ENCODE peak calls at places on chromosomes 1 and 21, in four cellular contexts. E is ovary, N is IMR-90, H is transverse colon. R is an unnamed sample.

GRCh38 chr1:70667771-70668170 is 256.7 kb downstream of the CTH start:
- DNase-seq in H (no peak), E (no peak), N (no peak), R (no peak)

GRCh38 chr1:7207875-7208646 is 422.8 kb downstream of the CAMTA1 start:
- DNase-seq in N (peak), H (peak), E (no peak), R (peak)

GRCh38 chr1:200512191-200512590 is 102.4 kb upstream of the ZNF281 start:
- DNase-seq in N (peak), E (no peak), H (no peak), R (no peak)

GRCh38 chr1:200625381-200625824 is 4.9 kb upstream of the KIF14 start:
- DNase-seq in H (no peak), N (peak), E (no peak), R (no peak)

GRCh38 chr21:24829397-24829796 is 777.9 kb downstream of the MRPL39 start:
- DNase-seq in H (no peak), N (no peak), E (no peak), R (no peak)

GRCh38 chr1:179883739-179884138 is 1.7 kb downstream of the TOR1AIP1 start:
- DNase-seq in E (no peak), H (no peak), N (peak), R (no peak)

GRCh38 chr1:118985611-118986290 is 2.4 kb downstream of the TBX15 start:
- DNase-seq in N (no peak), E (no peak), H (no peak), R (no peak)

GRCh38 chr1:12049625-12050024 is 13.5 kb upstream of the TNFRSF8 start:
- DNase-seq in H (no peak), N (no peak), E (no peak), R (no peak)

GRCh38 chr1:156926175-156926574 is 5.7 kb downstream of the LRRC71 start:
- DNase-seq in H (peak), N (peak), E (no peak), R (peak)

GRCh38 chr1:53366901-53367502 is 39.1 kb upstream of the LRP8 start:
- DNase-seq in H (no peak), N (no peak), E (no peak), R (peak)

GRCh38 chr1:170267317-170267716 is 121.6 kb downstream of the NTMT2 start:
- DNase-seq in N (peak), E (no peak), H (no peak), R (no peak)

GRCh38 chr1:19764848-19765247 is 34.9 kb downstream of the TMCO4 start:
- DNase-seq in E (no peak), N (no peak), H (no peak), R (no peak)

GRCh38 chr1:156766288-156767100 is 841 bp upstream of the PRCC start:
- DNase-seq in H (no peak), E (peak), N (no peak), R (no peak)

GRCh38 chr1:229340496-229340895 is 2.4 kb downstream of the CCSAP start:
- DNase-seq in E (no peak), N (no peak), H (no peak), R (no peak)

GRCh38 chr1:107198581-107198980 is 57.7 kb downstream of the NTNG1 start:
- DNase-seq in N (no peak), E (no peak), H (no peak), R (no peak)

GRCh38 chr1:226223786-226224244 is 351 bp downstream of the MIXL1 start:
- DNase-seq in H (peak), E (no peak), N (no peak), R (peak)

GRCh38 chr1:241638091-241638682 is 2.0 kb downstream of the CHML start:
- DNase-seq in N (no peak), E (no peak), H (no peak), R (no peak)

GRCh38 chr1:167665469-167665868 is 35.4 kb downstream of the RCSD1 start:
- DNase-seq in E (no peak), H (no peak), N (no peak), R (no peak)

GRCh38 chr1:3454811-3455618 is 550 bp downstream of the ARHGEF16 start:
- DNase-seq in E (peak), H (peak), N (no peak), R (peak)

GRCh38 chr1:116914667-116915066 is 5.0 kb downstream of the PTGFRN start:
- DNase-seq in H (no peak), N (no peak), E (no peak), R (no peak)

GRCh38 chr1:184555665-184556641 is 169.1 kb downstream of the C1orf21 start:
- DNase-seq in N (no peak), H (no peak), E (no peak), R (no peak)

GRCh38 chr1:40625076-40625475 is 40.4 kb downstream of the RIMS3 start:
- DNase-seq in H (peak), N (no peak), E (no peak), R (peak)

GRCh38 chr1:111570781-111571181 is 48.8 kb upstream of the RAP1A start:
- DNase-seq in N (peak), E (no peak), H (peak), R (no peak)

GRCh38 chr1:38114231-38114630 is 67.6 kb upstream of the POU3F1 start:
- DNase-seq in N (no peak), H (no peak), E (no peak), R (peak)

GRCh38 chr21:42716074-42716473 is 62.7 kb downstream of the PDE9A start:
- DNase-seq in E (no peak), H (no peak), N (no peak), R (no peak)

GRCh38 chr21:29181799-29182470 is 51.5 kb downstream of the MAP3K7CL start:
- DNase-seq in N (peak), H (peak), E (no peak), R (no peak)

GRCh38 chr1:35111106-35111505 is 31.9 kb downstream of the ZMYM1 start:
- DNase-seq in H (no peak), N (peak), E (no peak), R (no peak)

GRCh38 chr1:38891753-38892152 is 10.4 kb upstream of the GJA9 start:
- DNase-seq in E (no peak), H (no peak), N (peak), R (no peak)

GRCh38 chr1:229022595-229023350 is 248.1 kb upstream of the RAB4A start:
- DNase-seq in E (no peak), H (no peak), N (no peak), R (no peak)

GRCh38 chr1:56508523-56508983 is 70.8 kb downstream of the PLPP3 start:
- DNase-seq in E (no peak), H (peak), N (peak), R (peak)

GRCh38 chr21:46295177-46295711 is 9.1 kb downstream of the YBEY start:
- DNase-seq in N (peak), E (no peak), H (no peak), R (no peak)

GRCh38 chr1:225449261-225449660 is 21.4 kb upstream of the LBR start:
- DNase-seq in H (peak), N (no peak), E (peak), R (peak)

GRCh38 chr1:246782120-246782900 is 58.1 kb downstream of the SCCPDH start:
- DNase-seq in N (peak), E (peak), H (no peak), R (no peak)

GRCh38 chr1:55388960-55389359 is 173.8 kb upstream of the USP24 start:
- DNase-seq in H (no peak), N (no peak), E (no peak), R (no peak)

GRCh38 chr1:187413770-187414169 is 585.0 kb downstream of the PLA2G4A start:
- DNase-seq in H (no peak), E (no peak), N (peak), R (no peak)

GRCh38 chr1:206769331-206769731 is 1.2 kb upstream of the IL19 start:
- DNase-seq in E (no peak), N (no peak), H (peak), R (peak)

GRCh38 chr1:43269627-43270375 is at the start of gene TMEM125:
- DNase-seq in H (peak), N (no peak), E (no peak), R (peak)

GRCh38 chr1:43272576-43273571 is 3.1 kb downstream of the TMEM125 start:
- DNase-seq in N (no peak), H (no peak), E (no peak), R (peak)

GRCh38 chr1:43272161-43272560 is 2.4 kb downstream of the TMEM125 start:
- DNase-seq in N (no peak), E (no peak), H (no peak), R (peak)

GRCh38 chr1:43271186-43272118 is 1.7 kb downstream of the TMEM125 start:
- DNase-seq in E (no peak), H (no peak), N (peak), R (peak)

GRCh38 chr1:43270421-43271095 is 775 bp downstream of the TMEM125 start:
- DNase-seq in N (no peak), H (peak), E (no peak), R (peak)
- TF ChIP-seq POLR2A in N (no peak), H (peak), E (no peak), R (no peak)

GRCh38 chr1:32242341-32242851 is 4.6 kb upstream of the FAM167B start:
- DNase-seq in E (peak), N (no peak), H (peak), R (no peak)

GRCh38 chr1:32239790-32240139 is 7.3 kb upstream of the FAM167B start:
- DNase-seq in N (no peak), E (peak), H (peak), R (no peak)

GRCh38 chr1:32239335-32239734 is 7.7 kb upstream of the FAM167B start:
- DNase-seq in E (no peak), N (no peak), H (peak), R (no peak)

GRCh38 chr1:32241011-32241763 is 5.8 kb upstream of the FAM167B start:
- DNase-seq in H (peak), E (peak), N (peak), R (peak)

DNA sequence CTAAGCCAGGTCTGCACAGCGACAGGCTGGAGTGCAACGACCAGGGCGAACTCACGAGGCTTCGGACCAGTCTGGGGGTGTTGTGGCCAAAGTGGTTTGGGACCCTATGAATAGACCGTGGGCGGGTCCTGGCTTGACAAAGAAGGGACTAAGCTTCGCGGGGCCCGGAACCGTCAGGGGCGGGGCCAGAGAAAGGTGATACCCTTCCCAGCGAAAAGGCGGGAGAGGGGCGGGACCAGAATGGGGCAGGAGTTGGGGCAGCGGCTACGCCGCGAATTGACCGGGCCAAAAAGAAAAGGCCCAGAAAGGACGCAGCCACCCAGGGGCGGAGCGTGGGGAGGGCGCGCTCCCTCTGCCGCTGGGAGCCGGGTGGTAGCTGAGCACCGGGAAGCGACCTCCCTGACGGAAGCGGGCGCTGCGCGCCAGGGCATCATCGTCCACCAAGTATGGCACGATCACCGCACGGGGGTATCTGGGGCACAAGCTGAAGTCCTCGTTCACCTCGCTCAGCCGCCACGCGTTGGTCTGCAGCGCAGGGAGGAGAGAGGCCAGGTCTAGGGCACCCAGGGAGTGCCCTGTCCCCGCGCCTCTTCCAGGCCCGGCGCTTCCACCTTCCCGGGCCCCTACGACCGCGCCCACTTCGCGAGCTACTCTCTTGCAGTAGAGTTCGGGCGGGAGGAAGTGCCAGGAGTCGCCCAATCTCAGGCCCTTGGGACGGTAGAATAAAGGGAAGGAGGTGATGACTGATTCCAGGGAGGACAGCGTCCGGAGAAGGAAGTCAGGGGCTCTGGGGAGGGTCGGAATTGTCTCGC is 6.7 kb upstream of the FAM167B start:
- DNase-seq in H (peak), N (peak), E (peak), R (peak)
- TF ChIP-seq POLR2A in H (peak), N (peak), E (peak), R (peak)

DNA sequence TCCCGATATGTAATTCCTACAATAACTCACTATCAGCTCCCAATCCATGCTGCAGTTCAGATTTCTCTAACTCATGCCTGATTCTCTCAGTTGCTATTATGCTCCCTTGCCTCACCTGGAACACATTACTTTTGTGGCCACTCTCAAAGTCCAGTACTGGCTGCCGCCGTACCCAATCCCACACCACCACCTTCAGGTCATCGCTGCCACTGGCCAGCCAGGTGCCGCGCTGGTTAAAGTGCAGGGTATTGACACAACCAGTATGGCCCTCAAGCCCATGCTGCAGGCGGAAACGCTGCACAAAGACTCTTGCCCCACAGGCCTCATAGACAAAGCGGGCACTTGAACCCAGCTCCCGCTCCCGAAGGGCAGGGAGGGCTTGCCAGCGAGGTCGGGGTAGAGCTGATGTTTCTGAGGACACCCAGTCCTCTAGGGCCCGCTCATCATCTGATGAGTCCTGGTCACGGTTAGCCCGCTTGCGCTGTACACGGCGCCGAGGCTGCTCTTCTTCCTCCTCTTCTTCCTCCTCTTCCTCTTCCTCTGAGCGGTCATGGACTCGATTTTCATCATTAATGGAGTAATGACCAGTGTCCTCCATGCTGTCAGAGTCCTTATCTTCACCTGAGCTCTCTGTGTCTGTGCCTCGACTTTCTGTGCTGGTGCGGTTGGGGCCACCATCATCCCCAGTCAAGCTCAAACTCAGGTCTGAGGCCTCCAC is 22.6 kb downstream of the DCAF8 start:
- DNase-seq in H (no peak), E (no peak), N (no peak), R (no peak)
- TF ChIP-seq POLR2A in H (no peak), E (no peak), N (no peak), R (no peak)

DNA sequence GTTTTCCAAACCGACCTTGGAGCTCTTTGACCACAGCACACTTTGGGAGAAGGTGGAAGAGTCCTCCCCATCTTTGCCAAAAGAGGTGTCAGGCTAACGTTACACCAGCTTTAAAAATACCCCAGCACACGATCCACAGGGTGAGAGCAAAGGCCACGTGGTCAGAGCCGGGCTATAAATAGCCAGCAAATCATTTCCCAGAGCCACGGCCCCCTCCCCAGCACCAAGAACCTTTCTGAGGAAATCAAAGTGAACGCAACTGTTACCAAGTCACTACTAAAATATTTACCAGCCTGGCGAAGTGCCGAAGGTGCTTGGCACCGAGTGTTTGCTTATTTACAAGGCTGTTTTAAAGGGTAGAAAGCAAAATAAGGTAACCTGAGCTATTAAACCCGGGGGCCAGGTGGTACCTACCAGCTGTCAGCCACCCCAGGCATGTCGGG is 72.4 kb downstream of the CASZ1 start:
- DNase-seq in H (peak), E (no peak), N (peak), R (peak)
- TF ChIP-seq POLR2A in H (no peak), E (no peak), N (no peak), R (no peak)

GRCh38 chr1:85277802-85278201 is 1.4 kb upstream of the BCL10 start:
- DNase-seq in E (no peak), H (no peak), N (no peak), R (no peak)

GRCh38 chr1:85279463-85280080 is 3.1 kb upstream of the BCL10 start:
- DNase-seq in N (no peak), H (no peak), E (no peak), R (no peak)

GRCh38 chr1:85277027-85277625 is 694 bp upstream of the BCL10 start:
- DNase-seq in E (peak), H (no peak), N (no peak), R (no peak)

GRCh38 chr1:85280636-85281035 is 4.2 kb upstream of the BCL10 start:
- DNase-seq in E (no peak), H (no peak), N (no peak), R (no peak)

GRCh38 chr1:85278853-85279314 is 2.5 kb upstream of the BCL10 start:
- DNase-seq in H (peak), E (no peak), N (peak), R (peak)
- TF ChIP-seq POLR2A in H (peak), E (no peak), N (peak), R (no peak)

GRCh38 chr1:13620825-13621224 is 37.2 kb downstream of the PDPN start:
- DNase-seq in H (no peak), N (no peak), E (no peak), R (no peak)

GRCh38 chr1:13617108-13617507 is 33.5 kb downstream of the PDPN start:
- DNase-seq in E (no peak), N (no peak), H (no peak), R (no peak)

GRCh38 chr1:13617773-13618172 is 34.1 kb downstream of the PDPN start:
- DNase-seq in E (no peak), N (no peak), H (no peak), R (no peak)

GRCh38 chr1:13618483-13618882 is 34.9 kb downstream of the PDPN start:
- DNase-seq in E (no peak), H (no peak), N (no peak), R (no peak)

GRCh38 chr1:13619909-13620308 is 36.3 kb downstream of the PDPN start:
- DNase-seq in E (no peak), N (no peak), H (no peak), R (no peak)
- TF ChIP-seq POLR2A in E (no peak), N (no peak), H (no peak), R (no peak)

GRCh38 chr1:43286115-43286514 is 734 bp upstream of the C1orf210 start:
- DNase-seq in N (no peak), H (peak), E (no peak), R (peak)

GRCh38 chr1:43286533-43286932 is 1.2 kb upstream of the C1orf210 start:
- DNase-seq in N (no peak), E (no peak), H (no peak), R (no peak)

GRCh38 chr1:43284711-43285110 is 670 bp downstream of the C1orf210 start:
- DNase-seq in H (no peak), N (no peak), E (no peak), R (no peak)

GRCh38 chr1:43284065-43284464 is 1.3 kb downstream of the C1orf210 start:
- DNase-seq in E (no peak), H (no peak), N (no peak), R (no peak)

DNA sequence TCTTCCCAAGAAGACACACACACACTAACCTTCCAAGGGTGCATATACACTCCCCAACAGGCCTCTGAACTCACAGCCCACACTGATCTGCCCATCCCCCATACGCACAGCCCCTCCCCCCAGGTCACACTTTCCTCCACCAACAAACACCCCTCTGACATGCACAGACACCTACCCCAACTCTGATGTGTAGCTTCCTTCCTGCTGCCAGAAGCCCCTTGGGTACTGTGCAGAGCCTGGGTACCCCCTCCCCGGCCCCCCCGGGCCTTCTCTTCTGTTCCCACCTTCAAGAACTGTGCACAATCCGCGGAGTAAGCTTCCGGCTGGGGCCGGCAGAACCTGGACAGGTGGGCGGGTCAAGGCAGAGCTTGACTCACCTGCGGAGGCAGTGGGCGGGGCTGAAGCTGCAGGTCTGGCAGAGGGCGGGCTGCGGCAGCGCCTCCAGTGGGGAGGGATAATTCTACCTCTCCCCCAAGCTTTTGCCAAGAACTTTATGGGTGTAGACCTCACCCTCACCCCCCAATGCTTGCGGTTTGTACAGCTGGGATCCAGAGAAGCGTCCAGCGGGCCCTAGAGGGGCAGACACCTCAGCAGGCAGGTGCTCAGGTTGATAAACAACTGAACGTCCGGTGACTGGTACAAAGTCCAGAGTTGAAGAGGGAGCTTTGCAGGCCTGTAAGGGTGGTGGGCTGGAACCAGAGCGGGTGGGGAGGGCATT is at the start of gene C1orf210:
- DNase-seq in E (no peak), N (no peak), H (peak), R (peak)
- TF ChIP-seq POLR2A in E (no peak), N (no peak), H (peak), R (no peak)

GRCh38 chr1:85581138-85581801 is 709 bp downstream of the CCN1 start:
- DNase-seq in N (peak), E (peak), H (peak), R (peak)
- TF ChIP-seq POLR2A in N (peak), E (no peak), H (no peak), R (no peak)

R was measured in stomach.